ENCODE peak calls at places on chromosomes 12 and 14, in four cellular contexts. One of them, this sample, is unnamed.

GRCh38 chr12:131903270-131904255 is 9.1 kb downstream of the ULK1 start:
- DNase-seq in H1: no peak
- DNase-seq in A549: no peak
- DNase-seq in gastrocnemius medialis: no peak
- DNase-seq in this sample: no peak

GRCh38 chr14:79587194-79587593 is 624.1 kb downstream of the DIO2 start:
- DNase-seq in A549: no peak
- DNase-seq in gastrocnemius medialis: no peak
- DNase-seq in H1: no peak
- DNase-seq in this sample: no peak

GRCh38 chr14:59116984-59117415 is 71.5 kb upstream of the DAAM1 start:
- DNase-seq in A549: peak; percentile 3
- DNase-seq in H1: no peak
- DNase-seq in gastrocnemius medialis: no peak
- DNase-seq in this sample: no peak

GRCh38 chr12:116818948-116819832 is 62.1 kb downstream of the HRK start:
- DNase-seq in H1: peak; percentile 90
- DNase-seq in gastrocnemius medialis: peak; percentile 78
- DNase-seq in A549: peak; percentile 89
- DNase-seq in this sample: peak; percentile 97

GRCh38 chr14:93231129-93231979 is 24.3 kb downstream of the UBR7 start:
- DNase-seq in gastrocnemius medialis: no peak
- DNase-seq in H1: no peak
- DNase-seq in A549: peak; percentile 78
- DNase-seq in this sample: no peak

GRCh38 chr12:107533218-107533617 is 152.4 kb upstream of the PWP1 start:
- DNase-seq in A549: no peak
- DNase-seq in gastrocnemius medialis: no peak
- DNase-seq in H1: no peak
- DNase-seq in this sample: no peak

GRCh38 chr14:51251486-51251885 is 11.4 kb downstream of the TMX1 start:
- DNase-seq in gastrocnemius medialis: no peak
- DNase-seq in A549: no peak
- DNase-seq in H1: no peak
- DNase-seq in this sample: no peak

GRCh38 chr12:108594-108993 is 42.0 kb downstream of the IQSEC3 start:
- DNase-seq in H1: no peak
- DNase-seq in gastrocnemius medialis: no peak
- DNase-seq in A549: no peak
- DNase-seq in this sample: no peak

GRCh38 chr14:27485193-27485592 is 887.4 kb upstream of the NOVA1 start:
- DNase-seq in A549: no peak
- DNase-seq in H1: no peak
- DNase-seq in gastrocnemius medialis: no peak
- DNase-seq in this sample: no peak

GRCh38 chr12:120119395-120119973 is 2.9 kb upstream of the RAB35 start:
- DNase-seq in A549: peak; percentile 51
- DNase-seq in gastrocnemius medialis: no peak
- DNase-seq in H1: no peak
- DNase-seq in this sample: no peak

GRCh38 chr12:121632069-121632970 is 6.0 kb downstream of the ORAI1 start:
- DNase-seq in gastrocnemius medialis: no peak
- DNase-seq in H1: no peak
- DNase-seq in A549: no peak
- DNase-seq in this sample: no peak

GRCh38 chr14:77565289-77566081 is 51.0 kb downstream of the SPTLC2 start:
- DNase-seq in gastrocnemius medialis: no peak
- DNase-seq in A549: no peak
- DNase-seq in H1: no peak
- DNase-seq in this sample: no peak

GRCh38 chr14:77570706-77571293 is 45.6 kb downstream of the SPTLC2 start:
- DNase-seq in gastrocnemius medialis: no peak
- DNase-seq in H1: no peak
- DNase-seq in A549: no peak
- DNase-seq in this sample: no peak

GRCh38 chr12:127533353-127533752 is 733.6 kb upstream of the TMEM132C start:
- DNase-seq in A549: no peak
- DNase-seq in H1: no peak
- DNase-seq in gastrocnemius medialis: no peak
- DNase-seq in this sample: no peak

GRCh38 chr14:64193821-64194220 is 100.3 kb downstream of the ESR2 start:
- DNase-seq in H1: no peak
- DNase-seq in A549: no peak
- DNase-seq in gastrocnemius medialis: no peak
- DNase-seq in this sample: no peak

GRCh38 chr12:27970981-27971489 is 1.5 kb downstream of the PTHLH start:
- DNase-seq in H1: peak; percentile 54
- DNase-seq in A549: no peak
- DNase-seq in gastrocnemius medialis: no peak
- DNase-seq in this sample: no peak

GRCh38 chr12:6369916-6370575 is 5.3 kb downstream of the SCNN1A start:
- DNase-seq in A549: no peak
- DNase-seq in gastrocnemius medialis: no peak
- DNase-seq in H1: no peak
- DNase-seq in this sample: no peak

GRCh38 chr14:83255015-83255726 is 1721.5 kb upstream of the SEL1L start:
- DNase-seq in H1: no peak
- DNase-seq in A549: no peak
- DNase-seq in gastrocnemius medialis: no peak
- DNase-seq in this sample: no peak

GRCh38 chr12:125163148-125163547 is 97.9 kb downstream of the AACS start:
- DNase-seq in gastrocnemius medialis: no peak
- DNase-seq in H1: no peak
- DNase-seq in A549: no peak
- DNase-seq in this sample: no peak

GRCh38 chr14:70188608-70189540 is at the start of gene SLC8A3:
- DNase-seq in H1: peak; percentile 73
- DNase-seq in gastrocnemius medialis: peak; percentile 81
- DNase-seq in A549: peak; percentile 35
- DNase-seq in this sample: peak; percentile 61

GRCh38 chr14:88628452-88628851 is 65.6 kb downstream of the ZC3H14 start:
- DNase-seq in A549: no peak
- DNase-seq in gastrocnemius medialis: no peak
- DNase-seq in H1: no peak
- DNase-seq in this sample: no peak

GRCh38 chr12:115895247-115895646 is 382.2 kb downstream of the MED13L start:
- DNase-seq in A549: peak; percentile 55
- DNase-seq in gastrocnemius medialis: no peak
- DNase-seq in H1: peak; percentile 61
- DNase-seq in this sample: no peak

GRCh38 chr12:45637706-45638105 is 91.8 kb upstream of the ARID2 start:
- DNase-seq in A549: no peak
- DNase-seq in gastrocnemius medialis: no peak
- DNase-seq in H1: no peak
- DNase-seq in this sample: no peak

GRCh38 chr12:122830517-122831214 is 4.6 kb upstream of the HIP1R start:
- DNase-seq in gastrocnemius medialis: no peak
- DNase-seq in H1: no peak
- DNase-seq in A549: peak; percentile 63
- DNase-seq in this sample: peak; percentile 34

GRCh38 chr12:99154264-99154982 is 493.1 kb upstream of the GARIN6 start:
- DNase-seq in A549: no peak
- DNase-seq in H1: peak; percentile 49
- DNase-seq in gastrocnemius medialis: no peak
- DNase-seq in this sample: no peak

GRCh38 chr12:75634244-75635222 is 123.1 kb upstream of the KRR1 start:
- DNase-seq in gastrocnemius medialis: no peak
- DNase-seq in H1: no peak
- DNase-seq in A549: no peak
- DNase-seq in this sample: no peak

GRCh38 chr14:76525106-76525825 is 149.3 kb downstream of the ESRRB start:
- DNase-seq in H1: no peak
- DNase-seq in gastrocnemius medialis: no peak
- DNase-seq in A549: no peak
- DNase-seq in this sample: no peak

GRCh38 chr12:30187426-30187825 is 403.7 kb upstream of the TMTC1 start:
- DNase-seq in H1: no peak
- DNase-seq in gastrocnemius medialis: no peak
- DNase-seq in A549: no peak
- DNase-seq in this sample: no peak

GRCh38 chr14:75636100-75636692 is 24.5 kb downstream of the ERG28 start:
- DNase-seq in A549: no peak
- DNase-seq in H1: no peak
- DNase-seq in gastrocnemius medialis: no peak
- DNase-seq in this sample: no peak

DNA sequence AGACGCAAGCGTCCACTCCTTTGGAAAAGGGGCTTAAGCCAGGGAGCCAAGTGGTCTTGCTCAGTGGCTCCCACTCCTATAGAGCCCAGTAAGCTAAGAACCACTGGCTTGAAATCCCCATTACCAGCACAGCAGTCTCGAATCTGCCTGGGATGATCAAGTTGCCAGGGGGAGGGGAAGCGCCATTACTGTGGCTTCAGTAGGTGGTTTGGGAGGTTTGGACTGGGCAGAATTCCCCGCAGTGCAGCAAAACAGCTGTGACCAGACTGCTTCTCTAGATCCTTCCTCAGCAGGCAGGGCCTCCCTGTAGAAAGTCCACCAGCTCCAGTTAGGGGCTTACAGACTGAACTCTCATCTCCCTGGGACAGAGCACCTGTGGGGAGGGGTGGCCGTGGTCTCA is 115.4 kb downstream of the TMEM117 start:
- DNase-seq in H1: no peak
- DNase-seq in A549: no peak
- DNase-seq in gastrocnemius medialis: no peak
- DNase-seq in this sample: no peak
- TF ChIP-seq POLR2A in H1: no peak
- TF ChIP-seq POLR2A in A549: no peak
- TF ChIP-seq POLR2A in gastrocnemius medialis: no peak
- TF ChIP-seq POLR2A in this sample: no peak

GRCh38 chr12:108616941-108617858 is 16.5 kb downstream of the SELPLG start:
- DNase-seq in gastrocnemius medialis: no peak
- DNase-seq in H1: no peak
- DNase-seq in A549: peak; percentile 48
- DNase-seq in this sample: no peak
- TF ChIP-seq POLR2A in gastrocnemius medialis: no peak
- TF ChIP-seq POLR2A in H1: no peak
- TF ChIP-seq POLR2A in A549: no peak
- TF ChIP-seq POLR2A in this sample: no peak

DNA sequence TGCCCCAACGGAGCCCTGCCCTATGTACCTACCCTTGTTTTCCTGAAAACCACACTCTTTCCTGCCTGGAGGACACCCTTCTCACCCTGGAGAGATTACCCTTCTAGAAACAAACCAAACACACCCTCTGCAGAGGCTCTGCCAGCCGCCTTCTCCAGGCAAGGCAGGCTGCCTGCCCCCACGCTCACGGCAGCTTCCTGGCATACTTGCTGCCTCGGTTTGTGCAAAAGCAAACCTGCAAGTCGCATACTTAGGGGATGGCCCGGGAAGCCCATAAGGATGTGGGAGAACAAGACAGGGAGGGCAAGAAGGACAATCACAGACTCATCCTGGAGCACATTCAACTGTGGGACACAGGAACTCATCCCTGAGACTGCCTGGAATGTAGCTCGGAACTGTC is 154.0 kb upstream of the DIO3 start:
- DNase-seq in H1: no peak
- DNase-seq in A549: no peak
- DNase-seq in gastrocnemius medialis: no peak
- DNase-seq in this sample: no peak
- TF ChIP-seq POLR2A in H1: no peak
- TF ChIP-seq POLR2A in A549: no peak
- TF ChIP-seq POLR2A in gastrocnemius medialis: no peak
- TF ChIP-seq POLR2A in this sample: no peak

GRCh38 chr12:50504798-50505385 is at the start of gene DIP2B:
- DNase-seq in H1: peak; percentile 98
- DNase-seq in A549: peak; percentile 73
- DNase-seq in gastrocnemius medialis: peak; percentile 93
- DNase-seq in this sample: peak; percentile 95
- TF ChIP-seq POLR2A in H1: peak; percentile 66
- TF ChIP-seq POLR2A in A549: peak; percentile 66
- TF ChIP-seq POLR2A in gastrocnemius medialis: peak; percentile 79
- TF ChIP-seq POLR2A in this sample: peak; percentile 30

GRCh38 chr14:101760138-101761011 is 1.1 kb upstream of the PPP2R5C start:
- DNase-seq in gastrocnemius medialis: peak; percentile 99
- DNase-seq in A549: peak; percentile 84
- DNase-seq in H1: peak; percentile 90
- DNase-seq in this sample: peak; percentile 98
- TF ChIP-seq POLR2A in gastrocnemius medialis: peak; percentile 25
- TF ChIP-seq POLR2A in A549: no peak
- TF ChIP-seq POLR2A in H1: no peak
- TF ChIP-seq POLR2A in this sample: no peak